ENCODE peak calls at places on chromosomes 2 and 18, in ten cellular contexts. F is body of pancreas, L is IMR-90, X is colonic mucosa, Z is MM.1S, A is A549, W is breast epithelium, T is GM12878, D is tibial nerve, N is astrocyte of the spinal cord. V is an unnamed sample.

GRCh38 chr18:9810216-9810804 is 75.5 kb upstream of the TXNDC2 start:
- DNase-seq in F (no peak), Z (no peak), N (no peak), X (no peak), A (no peak), D (no peak), W (no peak), L (peak), T (no peak), V (peak)

GRCh38 chr2:128781888-128782385 is 463.3 kb upstream of the HS6ST1 start:
- DNase-seq in L (no peak), W (peak), T (no peak), X (no peak), A (no peak), D (no peak), N (no peak), Z (no peak), F (no peak), V (no peak)

GRCh38 chr18:54946149-54946581 is 13.1 kb downstream of the CCDC68 start:
- DNase-seq in F (peak), T (peak), W (no peak), L (peak), A (peak), N (no peak), Z (peak), D (no peak), X (peak), V (peak)

GRCh38 chr2:196987298-196987653 is 60.8 kb upstream of the PGAP1 start:
- DNase-seq in D (no peak), L (peak), A (no peak), W (no peak), T (no peak), Z (no peak), F (no peak), X (no peak), N (no peak), V (peak)

GRCh38 chr2:122692400-122693083 is 937.1 kb downstream of the TSN start:
- DNase-seq in X (no peak), T (no peak), W (no peak), D (no peak), Z (no peak), L (no peak), F (no peak), N (no peak), A (no peak), V (no peak)

GRCh38 chr2:30487603-30488002 is 40.6 kb downstream of the LCLAT1 start:
- DNase-seq in W (no peak), X (no peak), L (no peak), D (no peak), N (no peak), F (no peak), A (no peak), Z (no peak), T (no peak), V (no peak)

GRCh38 chr2:128435576-128436497 is 117.2 kb upstream of the HS6ST1 start:
- DNase-seq in T (no peak), F (peak), W (no peak), Z (no peak), A (no peak), X (no peak), N (no peak), L (no peak), D (no peak), V (no peak)

GRCh38 chr18:48674758-48675157 is 135.9 kb downstream of the CTIF start:
- DNase-seq in L (no peak), F (no peak), Z (no peak), D (no peak), A (no peak), T (no peak), N (no peak), W (no peak), X (no peak), V (no peak)

GRCh38 chr2:114752425-114752824 is 310.0 kb downstream of the DPP10 start:
- DNase-seq in L (no peak), A (no peak), F (no peak), X (no peak), W (no peak), Z (no peak), N (no peak), D (no peak), T (no peak), V (no peak)

GRCh38 chr2:208370881-208371633 is 35.5 kb upstream of the PTH2R start:
- DNase-seq in W (no peak), X (no peak), F (no peak), N (no peak), Z (no peak), L (peak), A (no peak), T (no peak), D (no peak), V (peak)

GRCh38 chr2:96771792-96772618 is 11.3 kb downstream of the CNNM4 start:
- DNase-seq in T (no peak), Z (no peak), W (peak), D (no peak), F (peak), N (no peak), X (peak), A (no peak), L (no peak), V (no peak)

GRCh38 chr2:205411558-205411957 is 270.7 kb upstream of the NRP2 start:
- DNase-seq in D (no peak), X (peak), W (no peak), A (no peak), L (no peak), F (peak), Z (no peak), T (no peak), N (no peak), V (no peak)

GRCh38 chr18:361941-362913 is 94.4 kb upstream of the THOC1 start:
- DNase-seq in W (no peak), Z (no peak), T (no peak), X (no peak), D (peak), L (peak), F (no peak), N (peak), A (no peak), V (peak)

GRCh38 chr2:212421571-212422334 is 116.8 kb downstream of the ERBB4 start:
- DNase-seq in X (no peak), D (no peak), A (no peak), W (no peak), T (no peak), F (no peak), Z (no peak), L (peak), N (no peak), V (no peak)

GRCh38 chr2:33205693-33206434 is 259.1 kb downstream of the LTBP1 start:
- DNase-seq in A (no peak), D (no peak), N (no peak), F (no peak), L (no peak), X (no peak), Z (peak), W (no peak), T (peak), V (no peak)

GRCh38 chr2:81894451-81894990 is 1590.0 kb upstream of the LRRTM1 start:
- DNase-seq in L (peak), T (no peak), N (no peak), A (no peak), D (no peak), Z (no peak), W (no peak), F (no peak), X (no peak), V (peak)

GRCh38 chr18:3525870-3526420 is 76.0 kb downstream of the TGIF1 start:
- DNase-seq in T (peak), X (no peak), F (no peak), A (no peak), Z (peak), L (no peak), D (no peak), W (no peak), N (peak), V (peak)

GRCh38 chr2:189300917-189301316 is 121.4 kb upstream of the COL5A2 start:
- DNase-seq in A (no peak), Z (peak), F (no peak), N (no peak), L (no peak), W (no peak), X (no peak), D (no peak), T (no peak), V (no peak)

DNA sequence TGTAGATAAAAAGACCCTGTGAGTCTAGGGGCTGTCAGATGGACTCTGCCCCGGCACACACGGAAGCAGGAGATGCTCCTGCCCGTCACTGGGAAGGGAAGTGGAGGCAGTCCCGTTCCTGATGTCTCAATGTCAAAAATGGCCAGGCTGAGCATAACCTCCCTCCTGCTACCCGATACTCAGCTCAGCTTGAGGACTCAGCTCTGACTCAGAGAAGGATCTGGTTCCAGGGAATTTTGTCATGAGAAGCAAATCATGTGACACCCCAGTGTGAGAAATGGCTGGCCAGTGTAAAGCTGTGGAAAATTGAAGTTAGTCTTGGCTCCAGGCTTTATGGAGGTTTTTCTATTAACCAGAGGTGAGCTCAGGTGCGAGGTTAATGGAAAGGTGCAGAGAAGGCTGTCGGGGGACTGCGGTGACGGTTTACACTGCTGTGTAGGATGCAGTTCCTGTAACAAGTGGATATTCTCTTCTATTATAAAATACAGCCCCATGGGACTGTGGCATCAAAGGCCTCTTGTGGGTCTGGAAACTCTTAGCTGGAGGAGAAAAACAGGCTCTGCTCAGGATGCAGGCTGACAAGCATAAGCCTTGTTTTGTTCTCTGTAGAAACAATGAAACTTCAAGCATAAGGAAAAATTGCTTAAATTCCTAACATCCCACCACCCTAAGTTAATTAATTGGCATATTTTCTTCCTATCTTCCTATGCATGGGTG is 24.7 kb upstream of the AGAP1 start:
- DNase-seq in T (no peak), X (peak), D (no peak), W (no peak), A (peak), L (peak), N (peak), F (peak), Z (no peak), V (peak)
- H3K4me3 ChIP-seq in T (no peak), X (no peak), D (no peak), W (no peak), A (peak), L (no peak), N (no peak), F (no peak), Z (no peak), V (peak)

GRCh38 chr18:7579176-7579922 is 12.2 kb downstream of the PTPRM start:
- DNase-seq in Z (no peak), T (no peak), A (no peak), W (no peak), N (no peak), D (no peak), L (peak), X (no peak), F (no peak), V (peak)

GRCh38 chr18:7585272-7585670 is 18.2 kb downstream of the PTPRM start:
- DNase-seq in Z (no peak), F (no peak), X (no peak), A (no peak), T (no peak), L (no peak), N (no peak), W (no peak), D (no peak), V (no peak)

GRCh38 chr18:7586379-7586778 is 19.3 kb downstream of the PTPRM start:
- DNase-seq in F (no peak), N (no peak), A (no peak), D (no peak), W (no peak), L (no peak), X (no peak), T (no peak), Z (no peak), V (no peak)

GRCh38 chr18:7579923-7580542 is 12.9 kb downstream of the PTPRM start:
- DNase-seq in D (no peak), L (no peak), A (no peak), W (no peak), Z (no peak), X (no peak), T (no peak), N (no peak), F (no peak), V (no peak)

DNA sequence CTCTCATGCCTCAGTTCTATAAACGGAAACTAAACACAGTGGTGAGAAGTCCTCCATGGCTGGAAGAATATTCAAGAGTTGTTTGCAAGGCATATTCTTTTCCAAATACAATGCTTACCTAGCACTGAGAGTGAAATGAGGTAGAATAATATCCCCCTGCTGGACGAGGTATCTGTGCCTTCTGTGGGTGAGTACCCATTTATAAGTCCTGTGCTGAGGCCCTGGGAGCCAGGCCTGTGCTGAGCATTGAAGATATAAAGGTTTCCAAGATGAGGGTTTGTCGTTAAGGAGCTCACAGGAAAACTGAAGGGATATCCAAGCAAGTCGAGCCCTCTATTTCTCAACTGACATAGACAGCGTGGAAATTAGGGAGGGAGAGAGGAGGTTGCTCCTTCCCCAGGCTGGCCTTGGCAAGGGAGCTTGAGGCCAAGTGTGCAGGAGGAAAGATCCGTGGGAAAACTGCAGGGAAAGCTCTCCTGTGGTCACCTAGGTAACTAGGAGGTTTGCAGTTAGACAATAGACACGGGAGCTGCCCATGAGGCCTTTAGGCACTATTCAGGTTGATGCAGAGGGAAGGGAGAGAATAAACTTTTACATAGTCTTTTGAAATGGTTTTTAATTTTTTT is 17.6 kb downstream of the PTPRM start:
- DNase-seq in Z (no peak), T (no peak), N (no peak), D (no peak), X (no peak), A (no peak), W (no peak), L (no peak), F (peak), V (no peak)
- TF ChIP-seq CTCF in Z (no peak), T (no peak), N (no peak), D (no peak), X (no peak), A (no peak), W (no peak), L (no peak), F (peak), V (no peak)

GRCh38 chr18:8548186-8548585 is 61.1 kb upstream of the RAB12 start:
- DNase-seq in L (peak), N (peak), T (no peak), Z (no peak), A (no peak), D (no peak), F (no peak), X (no peak), W (no peak), V (peak)
- H3K4me3 ChIP-seq in L (no peak), N (no peak), T (no peak), Z (no peak), A (no peak), D (no peak), F (no peak), X (no peak), W (no peak), V (no peak)

GRCh38 chr18:11553098-11553940 is 56.1 kb upstream of the SLC35G4 start:
- DNase-seq in Z (peak), N (peak), A (peak), D (no peak), T (no peak), X (peak), L (peak), F (peak), W (no peak), V (peak)

GRCh38 chr18:11548367-11548766 is 61.0 kb upstream of the SLC35G4 start:
- DNase-seq in W (no peak), L (no peak), T (no peak), D (no peak), A (no peak), N (no peak), F (no peak), Z (no peak), X (no peak), V (peak)

GRCh38 chr18:11544060-11544633 is 65.2 kb upstream of the SLC35G4 start:
- DNase-seq in A (peak), W (no peak), T (no peak), F (no peak), X (no peak), Z (no peak), L (no peak), N (no peak), D (no peak), V (no peak)

GRCh38 chr18:11548940-11549551 is 60.4 kb upstream of the SLC35G4 start:
- DNase-seq in X (no peak), A (no peak), F (no peak), L (no peak), Z (no peak), N (no peak), D (no peak), T (no peak), W (no peak), V (no peak)
- TF ChIP-seq CTCF in X (no peak), A (no peak), F (no peak), L (no peak), Z (no peak), N (no peak), D (no peak), T (no peak), W (no peak), V (no peak)

DNA sequence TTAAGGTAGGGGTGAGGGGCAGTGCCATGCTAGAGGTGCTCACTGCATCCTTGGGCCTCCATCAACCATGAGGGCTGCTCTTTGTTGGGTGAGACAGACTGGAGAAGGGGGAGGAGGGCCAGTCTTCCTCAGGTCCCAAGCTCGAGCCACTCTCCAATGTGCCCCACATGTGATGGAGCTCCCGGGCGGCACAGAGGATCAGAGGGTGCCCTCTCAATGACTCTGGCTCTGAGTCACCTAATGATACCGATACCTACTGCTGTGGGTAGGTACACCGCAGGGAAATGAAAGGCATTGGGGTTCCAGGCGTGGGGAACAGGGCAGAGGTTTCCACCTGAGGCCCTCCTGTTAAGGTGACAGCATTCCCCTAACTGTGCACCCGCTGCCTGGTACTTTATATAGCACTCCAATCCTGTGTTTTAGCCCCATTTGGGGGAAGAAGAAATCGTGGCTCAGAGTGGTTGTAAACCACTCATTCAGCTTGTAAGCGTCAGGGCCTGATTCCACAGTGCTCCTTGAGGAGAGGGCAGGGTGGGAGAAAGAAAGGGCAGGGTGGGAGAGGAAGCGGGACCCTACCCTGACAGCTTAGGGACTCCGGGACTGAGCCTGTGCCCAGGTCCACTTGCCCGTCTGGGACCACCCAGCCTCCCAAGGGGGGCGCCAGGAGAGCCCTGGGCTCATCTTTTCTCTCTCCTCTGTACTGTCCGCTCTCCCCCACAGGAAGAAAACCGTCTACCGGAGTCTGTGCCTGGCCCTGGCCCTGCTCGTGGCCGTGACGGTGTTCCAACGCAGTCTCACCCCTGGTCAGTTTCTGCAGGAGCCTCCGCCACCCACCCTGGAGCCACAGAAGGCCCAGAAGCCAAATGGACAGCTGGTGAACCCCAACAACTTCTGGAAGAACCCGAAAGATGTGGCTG is 1.8 kb downstream of the B3GNT7 start:
- DNase-seq in F (no peak), A (no peak), L (no peak), D (no peak), W (no peak), X (peak), N (no peak), Z (peak), T (no peak), V (no peak)
- H3K4me3 ChIP-seq in F (no peak), A (no peak), L (no peak), D (no peak), W (no peak), X (peak), N (no peak), Z (no peak), T (peak), V (no peak)